ENCODE peak calls at places on chromosomes 12 and 14, in nine cellular contexts. P is breast epithelium; R is lower lobe of right lung; M is AG10803; A is AG08395; X is activated naive CD8-positive, alpha-beta T cell treated with anti-CD3 and anti-CD28 coated beads, Interleukin-2, amount 50 U/mL, for 16 hours; V is fibroblast of the conjunctiva; D is T47D; H is erythroblast. F is an unnamed sample.
A peak's percentile ranks its signal among the peaks of the same experiment; 100 is the strongest.

GRCh38 chr12:3117628-3118027 is 40.4 kb downstream of the TSPAN9 start:
- DNase-seq in P (no peak), R (no peak), M (peak; percentile 89), A (peak; percentile 81), X (no peak), V (no peak), D (no peak), H (no peak), F (peak; percentile 63)

GRCh38 chr12:21151184-21151583 is 20.2 kb downstream of the SLCO1B1 start:
- DNase-seq in P (no peak), R (no peak), M (no peak), A (no peak), X (no peak), V (no peak), D (no peak), H (no peak), F (no peak)

GRCh38 chr12:22672951-22673350 is 48.0 kb downstream of the ETNK1 start:
- DNase-seq in P (no peak), R (no peak), M (peak; percentile 86), A (peak; percentile 78), X (no peak), V (no peak), D (no peak), H (no peak), F (peak; percentile 70)

GRCh38 chr12:123571343-123571813 is 13.0 kb upstream of the TMED2 start:
- DNase-seq in P (no peak), R (peak; percentile 55), M (peak; percentile 91), A (peak; percentile 74), X (no peak), V (peak; percentile 85), D (peak; percentile 70), H (no peak), F (peak; percentile 76)

GRCh38 chr12:54265364-54265812 is 14.5 kb downstream of the CBX5 start:
- DNase-seq in P (no peak), R (no peak), M (no peak), A (no peak), X (no peak), V (no peak), D (no peak), H (no peak), F (no peak)

GRCh38 chr12:124562018-124562795 is 5.2 kb downstream of the NCOR2 start:
- DNase-seq in P (no peak), R (no peak), M (no peak), A (no peak), X (no peak), V (no peak), D (no peak), H (no peak), F (no peak)

GRCh38 chr14:104360522-104360921 is 219.0 kb upstream of the C14orf180 start:
- DNase-seq in P (peak; percentile 39), R (no peak), M (no peak), A (no peak), X (no peak), V (no peak), D (no peak), H (no peak), F (no peak)

GRCh38 chr14:58662759-58663158 is 25.0 kb downstream of the DACT1 start:
- DNase-seq in P (no peak), R (no peak), M (no peak), A (no peak), X (no peak), V (no peak), D (no peak), H (no peak), F (no peak)

GRCh38 chr14:64891839-64892375 is 12.2 kb upstream of the SPTB start:
- DNase-seq in P (no peak), R (no peak), M (peak; percentile 74), A (peak; percentile 54), X (no peak), V (peak; percentile 42), D (peak; percentile 85), H (peak; percentile 90), F (peak; percentile 55)

GRCh38 chr12:116528498-116528897 is 30.7 kb upstream of the MAP1LC3B2 start:
- DNase-seq in P (no peak), R (no peak), M (peak; percentile 67), A (peak; percentile 41), X (no peak), V (no peak), D (no peak), H (no peak), F (peak; percentile 27)

GRCh38 chr12:15038137-15038536 is 65.3 kb downstream of the PDE6H start:
- DNase-seq in P (no peak), R (no peak), M (no peak), A (no peak), X (no peak), V (no peak), D (no peak), H (no peak), F (no peak)

GRCh38 chr12:135127-135526 is 68.6 kb downstream of the IQSEC3 start:
- DNase-seq in P (no peak), R (no peak), M (no peak), A (no peak), X (no peak), V (no peak), D (no peak), H (no peak), F (no peak)

GRCh38 chr12:3743803-3744202 is 9.1 kb downstream of the CRACR2A start:
- DNase-seq in P (no peak), R (no peak), M (peak; percentile 62), A (peak; percentile 30), X (no peak), V (no peak), D (no peak), H (no peak), F (peak; percentile 64)

GRCh38 chr14:52043690-52044089 is 25.2 kb downstream of the NID2 start:
- DNase-seq in P (no peak), R (no peak), M (no peak), A (no peak), X (no peak), V (no peak), D (peak; percentile 74), H (peak; percentile 30), F (peak; percentile 36)

GRCh38 chr14:101065246-101065645 is 161.7 kb upstream of the RTL1 start:
- DNase-seq in P (peak; percentile 30), R (no peak), M (no peak), A (no peak), X (no peak), V (no peak), D (no peak), H (no peak), F (no peak)

GRCh38 chr14:99754141-99755067 is 38.8 kb upstream of the EML1 start:
- DNase-seq in P (no peak), R (peak; percentile 24), M (peak; percentile 33), A (no peak), X (no peak), V (no peak), D (no peak), H (no peak), F (no peak)

GRCh38 chr12:29762637-29763300 is 21.0 kb downstream of the TMTC1 start:
- DNase-seq in P (no peak), R (no peak), M (no peak), A (no peak), X (no peak), V (peak; percentile 76), D (no peak), H (no peak), F (no peak)

GRCh38 chr14:79178719-79179118 is 1008.5 kb downstream of the NRXN3 start:
- DNase-seq in P (no peak), R (no peak), M (no peak), A (no peak), X (no peak), V (no peak), D (no peak), H (no peak), F (no peak)

GRCh38 chr12:32615441-32615840 is 63.7 kb upstream of the DNM1L start:
- DNase-seq in P (no peak), R (no peak), M (no peak), A (no peak), X (no peak), V (no peak), D (no peak), H (no peak), F (no peak)

GRCh38 chr12:93167841-93168492 is 209.8 kb upstream of the NUDT4 start:
- DNase-seq in P (no peak), R (no peak), M (no peak), A (no peak), X (no peak), V (no peak), D (peak; percentile 63), H (no peak), F (no peak)

GRCh38 chr14:91300283-91300841 is 55.9 kb upstream of the GPR68 start:
- DNase-seq in P (no peak), R (peak; percentile 28), M (no peak), A (no peak), X (no peak), V (no peak), D (no peak), H (no peak), F (no peak)

GRCh38 chr14:67477926-67478915 is 10.3 kb downstream of the TMEM229B start:
- DNase-seq in P (no peak), R (no peak), M (no peak), A (no peak), X (no peak), V (no peak), D (peak; percentile 42), H (no peak), F (no peak)

GRCh38 chr12:54689984-54690383 is 41.8 kb upstream of the DCD start:
- DNase-seq in P (no peak), R (no peak), M (no peak), A (no peak), X (no peak), V (no peak), D (peak; percentile 68), H (no peak), F (no peak)

GRCh38 chr14:39099748-39100147 is 3.3 kb downstream of the SEC23A start:
- DNase-seq in P (no peak), R (no peak), M (no peak), A (no peak), X (no peak), V (no peak), D (no peak), H (no peak), F (no peak)

GRCh38 chr12:16324772-16325171 is 22.7 kb upstream of the MGST1 start:
- DNase-seq in P (no peak), R (no peak), M (no peak), A (no peak), X (no peak), V (no peak), D (no peak), H (no peak), F (no peak)

GRCh38 chr14:70808023-70808401 is 1.3 kb downstream of the MAP3K9 start:
- DNase-seq in P (no peak), R (peak; percentile 61), M (no peak), A (no peak), X (peak; percentile 16), V (no peak), D (peak; percentile 71), H (no peak), F (no peak)

GRCh38 chr12:47377414-47378221 is 297.9 kb upstream of the AMIGO2 start:
- DNase-seq in P (peak; percentile 87), R (peak; percentile 65), M (peak; percentile 100), A (peak; percentile 94), X (no peak), V (peak; percentile 96), D (no peak), H (peak; percentile 40), F (peak; percentile 95)

GRCh38 chr14:87255046-87255445 is 737.9 kb downstream of the GALC start:
- DNase-seq in P (no peak), R (no peak), M (no peak), A (no peak), X (no peak), V (no peak), D (no peak), H (no peak), F (no peak)

GRCh38 chr12:41856228-41856627 is 288.4 kb downstream of the GXYLT1 start:
- DNase-seq in P (no peak), R (no peak), M (no peak), A (no peak), X (no peak), V (no peak), D (no peak), H (no peak), F (no peak)

GRCh38 chr14:37592288-37593274 is 2.5 kb downstream of the FOXA1 start:
- DNase-seq in P (peak; percentile 57), R (no peak), M (no peak), A (no peak), X (no peak), V (no peak), D (peak; percentile 86), H (no peak), F (no peak)

GRCh38 chr12:84982888-84983287 is 53.2 kb downstream of the TSPAN19 start:
- DNase-seq in P (no peak), R (no peak), M (no peak), A (no peak), X (no peak), V (no peak), D (no peak), H (no peak), F (no peak)

F was measured in AG20443.